ENCODE peak calls at places on chromosomes 2 and 18, in nine cellular contexts. N is cardiac fibroblast, G is tibial artery, P is ascending aorta, Z is foreskin fibroblast, F is epithelial cell of esophagus, I is esophagus muscularis mucosa, J is HL-60, S is WERI-Rb-1. W is an unnamed sample.

GRCh38 chr2:196538646-196539045 is 100.9 kb upstream of the CCDC150 start:
- DNase-seq in J (no peak), I (no peak), P (no peak), G (no peak), F (no peak), N (no peak), S (no peak), Z (no peak), W (no peak)

GRCh38 chr2:74502147-74502719 is 2.8 kb upstream of the LBX2 start:
- DNase-seq in J (no peak), G (no peak), P (no peak), I (no peak), F (no peak), N (peak), Z (no peak), S (no peak), W (no peak)

GRCh38 chr18:31684279-31685096 is at the start of gene B4GALT6:
- DNase-seq in G (no peak), P (no peak), Z (peak), I (no peak), F (peak), S (peak), N (peak), J (no peak), W (peak)

GRCh38 chr2:65537651-65538385 is 105.4 kb upstream of the SPRED2 start:
- DNase-seq in G (no peak), Z (peak), J (no peak), N (peak), P (no peak), F (peak), I (no peak), S (no peak), W (peak)

GRCh38 chr2:73114273-73114867 is 1.6 kb upstream of the RAB11FIP5 start:
- DNase-seq in N (peak), S (peak), F (no peak), G (no peak), J (no peak), I (no peak), P (no peak), Z (peak), W (no peak)

GRCh38 chr2:134319581-134320246 is 65.8 kb downstream of the MGAT5 start:
- DNase-seq in Z (no peak), J (no peak), N (no peak), S (no peak), P (no peak), I (no peak), G (no peak), F (no peak), W (no peak)

GRCh38 chr18:37375181-37375580 is 190.4 kb downstream of the CELF4 start:
- DNase-seq in F (no peak), S (no peak), G (no peak), N (no peak), P (no peak), J (no peak), I (no peak), Z (no peak), W (no peak)

GRCh38 chr2:7020059-7020458 is 102.8 kb downstream of the RNF144A start:
- DNase-seq in P (no peak), F (no peak), G (no peak), J (no peak), N (no peak), I (no peak), S (no peak), Z (no peak), W (no peak)

GRCh38 chr2:28663359-28663758 is 88.3 kb upstream of the PPP1CB start:
- DNase-seq in I (no peak), J (no peak), F (peak), G (no peak), Z (peak), P (no peak), S (no peak), N (peak), W (peak)

GRCh38 chr2:74201596-74201995 is 3.2 kb downstream of the MTHFD2 start:
- DNase-seq in Z (peak), G (peak), F (peak), P (no peak), J (no peak), I (no peak), S (no peak), N (peak), W (peak)

GRCh38 chr2:238141541-238142318 is 3.3 kb downstream of the KLHL30 start:
- DNase-seq in I (no peak), S (no peak), G (no peak), N (no peak), F (peak), Z (peak), P (no peak), J (peak), W (peak)

GRCh38 chr2:191806396-191806795 is 40.5 kb downstream of the CAVIN2 start:
- DNase-seq in S (no peak), I (no peak), G (no peak), Z (peak), N (no peak), F (no peak), J (no peak), P (no peak), W (peak)

GRCh38 chr18:79769698-79770500 is 27.8 kb upstream of the KCNG2 start:
- DNase-seq in I (no peak), F (no peak), Z (no peak), N (no peak), G (no peak), J (no peak), S (no peak), P (no peak), W (no peak)

GRCh38 chr2:215794829-215795546 is 218.4 kb downstream of the MREG start:
- DNase-seq in J (no peak), G (no peak), F (no peak), S (no peak), Z (no peak), N (peak), P (no peak), I (no peak), W (no peak)

GRCh38 chr18:74310411-74310810 is 5.2 kb upstream of the C18orf63 start:
- DNase-seq in Z (peak), G (no peak), F (peak), I (no peak), P (no peak), J (no peak), S (peak), N (peak), W (peak)

GRCh38 chr2:190843874-190844699 is 36.5 kb upstream of the GLS start:
- DNase-seq in J (no peak), N (peak), Z (peak), I (no peak), S (no peak), G (no peak), P (no peak), F (peak), W (no peak)

GRCh38 chr2:158464426-158465281 is 7.9 kb downstream of the PKP4 start:
- DNase-seq in P (no peak), I (no peak), Z (peak), F (no peak), N (peak), G (no peak), S (no peak), J (no peak), W (no peak)

GRCh38 chr2:121530210-121530562 is 494 bp upstream of the RNU4ATAC start:
- DNase-seq in F (no peak), S (peak), G (peak), P (no peak), N (no peak), I (peak), Z (peak), J (no peak), W (peak)

GRCh38 chr2:54666741-54667639 is 56.5 kb upstream of the EML6 start:
- DNase-seq in S (no peak), Z (peak), G (no peak), F (no peak), N (no peak), I (no peak), J (no peak), P (no peak), W (no peak)

GRCh38 chr18:35267809-35268208 is 22.2 kb downstream of the ZSCAN30 start:
- DNase-seq in P (no peak), I (no peak), F (no peak), Z (no peak), N (no peak), S (no peak), G (no peak), J (no peak), W (no peak)

GRCh38 chr2:95023222-95023597 is 2.3 kb upstream of the MAL start:
- DNase-seq in I (no peak), P (no peak), Z (no peak), F (peak), G (no peak), J (no peak), S (peak), N (no peak), W (no peak)

GRCh38 chr2:101467306-101467705 is 7.6 kb downstream of the RFX8 start:
- DNase-seq in F (no peak), N (no peak), S (no peak), Z (no peak), G (no peak), P (no peak), I (no peak), J (no peak), W (peak)

GRCh38 chr2:174368691-174369090 is 26.8 kb upstream of the SCRN3 start:
- DNase-seq in S (no peak), J (no peak), N (no peak), Z (no peak), P (no peak), F (no peak), G (no peak), I (no peak), W (no peak)

GRCh38 chr2:211055438-211055837 is 499.0 kb downstream of the CPS1 start:
- DNase-seq in G (no peak), Z (no peak), J (no peak), S (peak), I (no peak), N (peak), P (no peak), F (no peak), W (no peak)

GRCh38 chr18:49041677-49042570 is 91.2 kb upstream of the SMAD7 start:
- DNase-seq in G (peak), F (peak), P (no peak), J (no peak), N (peak), I (no peak), Z (peak), S (peak), W (peak)

GRCh38 chr2:237509905-237510304 is 22.9 kb downstream of the MLPH start:
- DNase-seq in N (no peak), S (no peak), G (no peak), F (no peak), P (no peak), J (no peak), I (no peak), Z (no peak), W (no peak)

GRCh38 chr2:110772383-110772755 is 40.0 kb downstream of the ACOXL start:
- DNase-seq in N (no peak), Z (no peak), I (no peak), P (no peak), F (no peak), G (no peak), S (no peak), J (no peak), W (no peak)

GRCh38 chr2:119873350-119874013 is 113.8 kb downstream of the PTPN4 start:
- DNase-seq in G (no peak), S (no peak), P (no peak), N (no peak), Z (no peak), J (no peak), F (no peak), I (no peak), W (no peak)

GRCh38 chr2:197835293-197835692 is 30.9 kb downstream of the PLCL1 start:
- DNase-seq in Z (no peak), J (no peak), I (no peak), G (no peak), P (no peak), S (no peak), N (no peak), F (no peak), W (no peak)

GRCh38 chr2:55776479-55776878 is 82.8 kb upstream of the PNPT1 start:
- DNase-seq in Z (no peak), N (no peak), S (no peak), I (no peak), P (no peak), J (no peak), F (peak), G (no peak), W (no peak)

GRCh38 chr2:217723078-217723477 is 279.7 kb downstream of the TNS1 start:
- DNase-seq in I (no peak), P (no peak), Z (peak), F (no peak), G (no peak), S (no peak), J (no peak), N (peak), W (peak)

GRCh38 chr2:214126135-214126534 is 284.7 kb upstream of the VWC2L start:
- DNase-seq in S (no peak), P (no peak), F (peak), N (peak), Z (peak), J (no peak), G (no peak), I (no peak), W (peak)

GRCh38 chr2:202541137-202541536 is 93.6 kb upstream of the FAM117B start:
- DNase-seq in I (no peak), P (no peak), G (no peak), N (no peak), Z (no peak), S (no peak), F (no peak), J (no peak), W (no peak)

GRCh38 chr2:30422437-30422805 is 24.6 kb upstream of the LCLAT1 start:
- DNase-seq in Z (peak), N (no peak), F (peak), G (peak), J (no peak), P (no peak), S (no peak), I (no peak), W (peak)

GRCh38 chr2:151823651-151824050 is 4.6 kb downstream of the ARL5A start:
- DNase-seq in F (no peak), G (no peak), J (no peak), Z (peak), I (no peak), N (no peak), S (no peak), P (no peak), W (no peak)

GRCh38 chr2:27078267-27079194 is at the start of gene EMILIN1:
- DNase-seq in J (no peak), G (peak), Z (peak), I (peak), N (peak), P (peak), F (no peak), S (no peak), W (peak)

GRCh38 chr2:64699712-64700111 is 46.0 kb upstream of the SERTAD2 start:
- DNase-seq in F (no peak), Z (no peak), J (no peak), G (no peak), S (no peak), N (peak), I (no peak), P (no peak), W (no peak)

GRCh38 chr2:8009010-8009597 is 672.8 kb upstream of the ID2 start:
- DNase-seq in S (no peak), N (peak), P (no peak), G (no peak), I (no peak), J (no peak), F (no peak), Z (peak), W (no peak)

GRCh38 chr2:9473308-9473984 is 905 bp upstream of the IAH1 start:
- DNase-seq in N (no peak), F (peak), I (no peak), G (no peak), J (no peak), S (no peak), P (no peak), Z (no peak), W (no peak)

DNA sequence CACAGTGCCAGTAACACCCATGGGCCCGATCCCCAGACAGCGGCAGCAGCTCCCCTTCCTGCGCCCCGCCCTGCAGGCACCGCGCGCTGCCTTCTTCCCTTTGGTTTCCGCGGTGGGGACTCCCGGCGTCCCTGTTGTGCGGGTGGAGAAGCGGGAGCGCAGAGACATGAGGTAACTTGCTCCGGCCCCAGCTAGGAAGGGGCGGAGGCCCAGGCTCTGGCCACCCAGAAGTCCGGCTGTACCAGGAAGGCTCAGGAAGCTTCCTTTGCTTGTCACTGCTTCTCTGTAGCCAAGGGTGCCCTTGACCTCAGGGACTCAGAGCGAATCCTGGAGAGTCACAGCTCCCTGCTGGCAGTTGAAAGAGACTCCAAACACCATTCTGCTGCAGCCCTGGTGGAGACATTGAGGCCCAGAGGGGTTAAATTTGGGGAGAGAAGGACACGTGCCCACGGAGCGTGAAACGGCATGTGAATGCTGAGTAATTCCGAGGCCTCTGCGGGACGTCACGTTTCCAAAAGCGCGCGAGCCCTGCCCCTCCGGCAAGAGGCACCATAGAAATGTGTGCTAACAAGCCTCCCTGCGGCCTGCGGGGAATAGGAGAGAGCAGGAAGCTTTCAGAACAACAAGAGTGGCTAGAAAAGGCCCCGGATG is 6.7 kb upstream of the ADCY3 start:
- DNase-seq in F (peak), N (peak), S (no peak), I (no peak), G (peak), J (no peak), P (no peak), Z (peak), W (peak)
- H3K4me3 ChIP-seq in F (no peak), N (no peak), S (no peak), I (peak), G (peak), J (peak), P (no peak), Z (no peak), W (peak)

GRCh38 chr2:219167997-219168396 is 1.8 kb downstream of the SLC23A3 start:
- DNase-seq in S (no peak), G (no peak), I (peak), F (no peak), P (no peak), Z (no peak), N (no peak), J (no peak), W (no peak)

GRCh38 chr2:219171231-219171651 is 1.4 kb upstream of the SLC23A3 start:
- DNase-seq in S (peak), Z (peak), G (peak), J (no peak), F (peak), P (no peak), I (peak), N (peak), W (peak)

GRCh38 chr2:219169950-219170654 is at the start of gene SLC23A3:
- DNase-seq in I (peak), S (no peak), P (no peak), Z (no peak), N (no peak), G (no peak), J (no peak), F (no peak), W (no peak)

GRCh38 chr2:219168526-219168925 is 1.3 kb downstream of the SLC23A3 start:
- DNase-seq in N (no peak), G (no peak), S (no peak), P (no peak), J (no peak), Z (peak), I (no peak), F (no peak), W (no peak)

DNA sequence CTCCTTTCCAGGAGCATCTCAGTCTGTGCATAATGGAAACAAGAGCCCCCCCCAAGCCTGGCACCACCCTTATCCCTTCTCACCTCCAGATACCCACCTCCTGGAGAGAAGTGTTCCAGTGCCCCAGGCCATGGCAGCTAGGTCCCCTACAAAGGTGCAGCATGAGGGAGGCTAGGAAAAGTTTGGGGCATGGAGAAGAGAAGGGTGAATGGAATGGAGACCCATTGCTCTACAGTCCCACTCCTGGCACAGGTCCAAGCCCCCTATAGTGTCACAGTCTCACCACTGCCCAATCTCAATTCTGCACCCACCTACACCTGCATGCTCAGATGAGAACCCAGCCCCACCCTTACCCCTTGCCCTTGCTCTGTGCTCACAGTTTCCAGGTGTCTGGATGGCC is 897 bp downstream of the SLC23A3 start:
- DNase-seq in S (no peak), N (no peak), G (no peak), I (peak), J (no peak), P (no peak), Z (no peak), F (no peak), W (no peak)
- TF ChIP-seq CTCF in S (no peak), N (no peak), G (no peak), I (no peak), J (no peak), P (no peak), Z (no peak), F (no peak), W (no peak)

DNA sequence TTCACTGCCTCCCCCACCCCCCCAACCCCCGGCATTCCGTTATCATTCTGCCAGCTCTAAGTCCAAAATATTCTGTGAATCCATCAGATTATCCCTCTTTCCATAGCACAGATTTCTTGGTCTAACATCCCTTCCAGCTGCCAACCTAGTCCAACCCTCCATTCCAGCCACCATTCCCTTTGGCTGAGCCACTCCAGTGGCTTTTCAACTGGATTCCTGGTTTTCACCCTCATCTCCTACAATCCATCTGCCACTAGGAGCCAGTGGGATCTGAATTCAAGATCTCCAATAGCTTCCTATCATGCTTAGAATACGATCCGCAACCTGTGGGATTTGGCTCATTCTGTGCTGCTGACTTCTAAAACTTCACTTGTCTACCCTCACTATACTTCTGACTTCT is 1.2 kb downstream of the DAW1 start:
- DNase-seq in F (no peak), Z (no peak), S (no peak), G (no peak), J (no peak), N (no peak), I (no peak), P (no peak), W (no peak)
- H3K4me3 ChIP-seq in F (no peak), Z (no peak), S (no peak), G (no peak), J (no peak), N (no peak), I (no peak), P (no peak), W (no peak)

DNA sequence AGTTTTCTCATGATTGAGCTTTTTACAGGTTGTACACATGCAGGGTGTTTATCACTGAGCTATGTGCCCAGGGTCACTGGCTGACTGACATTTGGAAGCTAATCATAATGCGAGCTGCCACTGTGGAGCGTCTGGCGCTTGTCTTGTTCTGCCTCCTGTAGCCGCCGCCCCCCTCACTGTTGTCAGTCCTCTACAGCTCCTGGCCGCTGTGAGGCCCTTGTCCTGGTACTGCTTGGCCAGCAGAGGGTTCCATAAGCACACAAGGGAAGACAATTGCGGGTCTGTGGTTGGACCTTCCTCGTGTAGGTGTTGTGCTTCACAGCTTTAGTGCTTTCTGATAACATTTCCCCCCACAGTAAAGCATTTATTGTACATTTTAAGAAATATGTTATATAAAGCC is 105.6 kb upstream of the LDLRAD4 start:
- DNase-seq in I (no peak), N (peak), F (peak), J (peak), G (no peak), Z (peak), S (peak), P (no peak), W (peak)
- TF ChIP-seq CTCF in I (peak), N (peak), F (peak), J (no peak), G (no peak), Z (peak), S (peak), P (no peak), W (peak)